ENCODE peak calls at places on chromosomes 11 and 22, in ten cellular contexts. Z is activated CD8-positive, alpha-beta memory T cell treated with anti-CD3 and anti-CD28 coated beads for 48 hours; R is DMS153; G is stimulated activated CD8-positive, alpha-beta memory T cell treated with anti-CD3 and anti-CD28 coated beads, Interleukin-2, amount 100 ng/mL, for 48 hours; B is Daoy; Y is activated CD4-positive, alpha-beta T cell treated with anti-CD3 and anti-CD28 coated beads, Interleukin-2, amount 50 U/mL, for 24 hours; U is NCI-H526 treated with DMSO at 0.1 percent for 48 hours; S is stromal cell of bone marrow; N is mucosa of gallbladder; M is left lobe of liver. W is an unnamed sample.
A peak's percentile ranks its signal among the peaks of the same experiment; 100 is the strongest.

GRCh38 chr22:37862570-37863325 is 13.5 kb downstream of the EIF3L start:
- DNase-seq in Z (no peak), U (no peak), R (no peak), G (no peak), M (no peak), B (no peak), Y (no peak), N (no peak), S (no peak), W (no peak)

GRCh38 chr11:8070417-8071101 is 10.5 kb upstream of the TUB start:
- DNase-seq in U (peak; percentile 72), Y (no peak), M (no peak), Z (no peak), B (no peak), G (no peak), N (no peak), R (no peak), S (peak; percentile 41), W (no peak)

GRCh38 chr11:116427903-116428637 is 344.7 kb downstream of the BUD13 start:
- DNase-seq in U (peak; percentile 96), Y (no peak), B (peak; percentile 22), G (no peak), S (no peak), R (peak; percentile 17), Z (no peak), M (no peak), N (no peak), W (no peak)

GRCh38 chr22:49255741-49256318 is 571.8 kb downstream of the BRD1 start:
- DNase-seq in N (no peak), M (peak; percentile 26), R (no peak), S (no peak), Z (no peak), G (no peak), Y (no peak), U (no peak), B (peak; percentile 31), W (no peak)

GRCh38 chr11:32006799-32007388 is 84.0 kb upstream of the RCN1 start:
- DNase-seq in U (peak; percentile 53), B (peak; percentile 59), N (no peak), R (peak; percentile 2), Z (no peak), S (peak; percentile 30), G (no peak), M (no peak), Y (no peak), W (no peak)

GRCh38 chr11:115942043-115942442 is 437.8 kb upstream of the CADM1 start:
- DNase-seq in U (no peak), R (no peak), M (no peak), B (no peak), N (no peak), Y (no peak), Z (no peak), S (no peak), G (no peak), W (no peak)

GRCh38 chr11:79417069-79417920 is 23.5 kb downstream of the TENM4 start:
- DNase-seq in S (no peak), B (no peak), G (no peak), R (no peak), Y (no peak), Z (no peak), U (no peak), N (no peak), M (no peak), W (no peak)

GRCh38 chr22:42270512-42271190 is at the start of gene TCF20:
- DNase-seq in R (peak; percentile 62), M (peak; percentile 77), S (peak; percentile 63), G (peak; percentile 66), Z (peak; percentile 57), Y (peak; percentile 46), B (peak; percentile 83), U (peak; percentile 23), N (peak; percentile 73), W (peak; percentile 72)

GRCh38 chr11:69841170-69841858 is 22.1 kb upstream of the FGF3 start:
- DNase-seq in R (no peak), S (no peak), Y (no peak), B (no peak), N (no peak), G (no peak), Z (no peak), U (no peak), M (peak; percentile 24), W (no peak)

W was measured in mesothelial cell of epicardium.